ENCODE peak calls at places on chromosomes 1 and 21, in eight cellular contexts. Z is heart left ventricle, L is body of pancreas, B is ovary, V is tibial nerve, F is stomach, J is IMR-90, N is breast epithelium. R is an unnamed sample.

GRCh38 chr1:48442864-48443619 is 29.0 kb downstream of the SPATA6 start:
- DNase-seq in J (no peak), L (no peak), F (no peak), Z (no peak), B (no peak), N (no peak), V (no peak), R (no peak)

GRCh38 chr1:152654110-152654509 is 9.1 kb upstream of the LCE2D start:
- DNase-seq in Z (no peak), L (peak), B (no peak), V (no peak), J (peak), F (peak), N (no peak), R (peak)

GRCh38 chr1:8567146-8567545 is 249.2 kb downstream of the SLC45A1 start:
- DNase-seq in F (no peak), N (no peak), V (no peak), B (no peak), L (no peak), Z (no peak), J (peak), R (peak)

GRCh38 chr1:65820983-65821382 is 28.3 kb downstream of the PDE4B start:
- DNase-seq in V (no peak), N (no peak), Z (no peak), J (peak), B (no peak), F (no peak), L (no peak), R (no peak)

GRCh38 chr21:46119565-46120271 is 21.8 kb downstream of the COL6A2 start:
- DNase-seq in J (no peak), L (no peak), Z (peak), N (peak), F (no peak), V (peak), B (peak), R (no peak)

GRCh38 chr1:230005040-230005439 is 62.0 kb upstream of the GALNT2 start:
- DNase-seq in V (no peak), L (no peak), F (no peak), Z (no peak), J (no peak), B (no peak), N (no peak), R (no peak)

GRCh38 chr1:54046671-54047383 is 6.2 kb downstream of the TMEM59 start:
- DNase-seq in B (no peak), Z (no peak), J (peak), V (no peak), F (no peak), N (no peak), L (no peak), R (no peak)

GRCh38 chr1:200184196-200184595 is 156.7 kb downstream of the NR5A2 start:
- DNase-seq in Z (peak), L (peak), B (peak), J (peak), N (no peak), F (peak), V (peak), R (no peak)

GRCh38 chr21:45379901-45380330 is 25.0 kb upstream of the COL18A1 start:
- DNase-seq in J (no peak), N (no peak), F (no peak), B (peak), Z (peak), L (no peak), V (no peak), R (no peak)

GRCh38 chr1:94741956-94742355 is 78.2 kb upstream of the SLC44A3 start:
- DNase-seq in F (no peak), V (no peak), J (no peak), B (no peak), L (no peak), N (no peak), Z (no peak), R (no peak)

GRCh38 chr1:77888429-77889239 is at the start of gene NEXN:
- DNase-seq in V (peak), B (peak), J (peak), N (peak), L (peak), F (peak), Z (peak), R (peak)

GRCh38 chr1:184879876-184880275 is 94.4 kb downstream of the NIBAN1 start:
- DNase-seq in J (no peak), N (no peak), V (no peak), F (no peak), Z (no peak), L (peak), B (no peak), R (no peak)

GRCh38 chr1:152118915-152119314 is 3.7 kb upstream of the TCHH start:
- DNase-seq in Z (no peak), J (no peak), F (no peak), B (no peak), N (no peak), L (no peak), V (no peak), R (no peak)

GRCh38 chr1:117607471-117607870 is 1.6 kb downstream of the TENT5C start:
- DNase-seq in J (no peak), L (peak), B (no peak), F (peak), V (no peak), N (no peak), Z (no peak), R (peak)

GRCh38 chr1:204406621-204407020 is 5.0 kb downstream of the PPP1R15B start:
- DNase-seq in J (no peak), F (no peak), L (no peak), V (no peak), B (no peak), N (no peak), Z (no peak), R (no peak)

GRCh38 chr1:115123116-115123515 is 33.8 kb upstream of the TSPAN2 start:
- DNase-seq in L (no peak), J (peak), V (no peak), Z (no peak), F (no peak), N (no peak), B (no peak), R (no peak)

GRCh38 chr1:165941531-165941930 is 114.1 kb downstream of the UCK2 start:
- DNase-seq in J (no peak), B (no peak), Z (no peak), V (no peak), F (no peak), L (no peak), N (no peak), R (no peak)

GRCh38 chr21:31546402-31547155 is 112.9 kb upstream of the SOD1 start:
- DNase-seq in J (no peak), F (no peak), N (no peak), L (no peak), B (peak), V (no peak), Z (no peak), R (no peak)

GRCh38 chr21:34695434-34695833 is 26.6 kb downstream of the CLIC6 start:
- DNase-seq in F (no peak), J (no peak), N (no peak), V (no peak), L (peak), B (no peak), Z (no peak), R (no peak)

GRCh38 chr1:53672785-53673184 is 66.2 kb downstream of the GLIS1 start:
- DNase-seq in N (no peak), V (no peak), L (no peak), B (no peak), J (no peak), F (no peak), Z (no peak), R (no peak)

GRCh38 chr1:220296941-220297460 is 24.7 kb upstream of the RAB3GAP2 start:
- DNase-seq in F (no peak), N (no peak), Z (no peak), V (no peak), L (no peak), B (no peak), J (peak), R (no peak)

GRCh38 chr1:53637726-53638640 is 101.0 kb downstream of the GLIS1 start:
- DNase-seq in Z (peak), J (no peak), F (peak), B (peak), L (no peak), V (no peak), N (peak), R (no peak)

GRCh38 chr1:156804572-156805243 is 11.9 kb downstream of the SH2D2A start:
- DNase-seq in L (peak), J (peak), V (no peak), Z (no peak), B (no peak), N (no peak), F (no peak), R (no peak)

DNA sequence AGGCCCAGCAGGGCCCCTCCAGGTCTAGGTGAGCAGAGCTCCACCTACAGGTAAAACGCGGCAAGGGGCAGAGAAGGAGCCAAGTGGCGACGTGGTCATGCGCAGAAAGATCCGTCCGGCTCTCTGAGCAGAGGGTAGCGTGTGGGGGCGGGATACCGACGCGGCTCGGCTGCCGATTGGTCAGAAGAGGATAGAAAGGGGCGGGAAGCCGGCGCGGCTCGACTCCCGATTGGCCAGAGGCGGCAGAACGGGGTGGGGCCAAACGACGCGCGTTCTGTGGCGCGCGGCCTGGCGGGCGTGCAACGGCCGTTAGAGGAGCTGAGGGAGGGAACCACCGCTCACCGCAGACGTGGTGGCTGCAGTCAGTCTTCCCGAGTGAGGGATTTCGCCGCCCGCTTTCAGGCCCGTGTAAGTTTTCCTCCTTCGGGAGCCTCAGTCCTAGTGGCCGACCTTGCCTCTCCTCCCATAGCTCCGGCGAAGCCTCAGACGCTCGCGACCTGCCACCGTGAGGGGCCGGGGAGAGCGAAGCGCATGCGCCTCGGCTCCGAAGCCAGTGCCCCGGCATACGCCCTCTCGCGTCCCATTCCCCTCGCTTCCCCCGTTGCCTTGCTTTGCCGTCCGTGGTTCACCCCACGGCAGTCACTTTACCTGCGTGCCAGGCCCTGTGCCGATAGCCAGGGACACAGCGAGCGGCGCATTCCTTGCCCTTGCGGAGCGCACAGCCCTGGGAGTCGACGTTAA is at the start of gene CEP85:
- DNase-seq in L (peak), V (peak), Z (peak), F (peak), J (peak), B (peak), N (peak), R (peak)
- TF ChIP-seq POLR2A in L (peak), V (peak), Z (peak), F (no peak), J (peak), B (peak), N (no peak), R (peak)

GRCh38 chr1:188237573-188238353 is 1409.0 kb downstream of the PLA2G4A start:
- DNase-seq in N (no peak), V (no peak), L (no peak), B (no peak), Z (no peak), F (no peak), J (peak), R (no peak)
- TF ChIP-seq POLR2A in N (no peak), V (no peak), L (no peak), B (no peak), Z (no peak), F (no peak), J (no peak), R (no peak)

DNA sequence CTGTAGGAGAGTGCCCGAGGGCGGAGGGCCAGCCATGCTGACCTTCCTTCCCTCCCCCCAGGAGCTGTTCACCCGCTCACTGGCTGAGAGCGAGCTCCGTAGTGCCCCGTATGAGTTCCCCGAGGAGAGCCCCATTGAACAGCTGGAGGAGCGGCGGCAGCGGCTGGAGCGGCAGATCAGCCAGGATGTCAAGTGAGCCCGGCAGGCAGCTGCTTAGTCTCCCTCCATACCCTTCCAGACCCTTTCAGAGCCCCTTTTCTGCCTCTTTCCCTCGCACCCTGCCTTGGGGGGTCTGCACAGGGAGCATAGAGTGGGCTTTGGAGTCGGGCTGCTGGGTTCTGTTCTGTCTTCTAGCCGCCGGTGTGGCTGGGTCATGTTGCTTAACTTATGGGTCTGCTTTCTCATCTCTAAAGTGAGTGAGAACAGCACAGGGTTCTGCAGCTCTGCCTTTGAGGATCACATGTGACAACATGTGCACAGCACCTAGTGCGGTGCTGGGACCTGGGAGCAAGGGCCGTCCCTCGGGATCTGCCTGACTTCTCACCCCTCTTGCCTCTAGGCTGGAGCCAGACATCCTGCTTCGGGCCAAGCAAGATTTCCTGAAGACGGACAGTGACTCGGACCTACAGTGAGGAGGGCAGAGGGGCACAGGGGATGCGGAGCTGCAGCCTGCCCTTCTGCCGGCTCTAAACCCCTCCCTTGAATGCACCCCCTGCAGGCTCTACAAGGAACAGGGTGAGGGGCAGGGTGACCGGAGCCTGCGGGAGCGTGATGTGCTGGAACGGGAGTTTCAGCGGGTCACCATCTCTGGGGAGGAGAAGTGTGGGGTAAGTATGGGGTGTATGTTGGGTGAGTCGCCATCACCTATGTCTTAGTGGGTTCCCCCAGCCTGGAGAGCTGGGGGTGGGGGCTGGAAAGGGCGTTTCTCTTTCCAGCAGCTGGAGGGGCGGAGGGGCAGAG is 6.2 kb downstream of the AMPD2 start:
- DNase-seq in J (no peak), L (no peak), V (no peak), N (no peak), Z (peak), B (no peak), F (no peak), R (no peak)
- TF ChIP-seq POLR2A in J (no peak), L (no peak), V (no peak), N (no peak), Z (no peak), B (no peak), F (no peak), R (no peak)

GRCh38 chr1:32361674-32362473 is 411 bp downstream of the FAM229A start:
- DNase-seq in J (no peak), B (peak), N (no peak), L (peak), V (peak), F (peak), Z (peak), R (peak)

GRCh38 chr1:32356478-32356877 is 5.8 kb downstream of the FAM229A start:
- DNase-seq in Z (no peak), F (no peak), V (no peak), B (no peak), J (no peak), N (no peak), L (no peak), R (no peak)

GRCh38 chr1:32361308-32361673 is 994 bp downstream of the FAM229A start:
- DNase-seq in J (no peak), F (no peak), B (peak), L (no peak), Z (no peak), N (no peak), V (no peak), R (no peak)

GRCh38 chr1:32357619-32358018 is 4.7 kb downstream of the FAM229A start:
- DNase-seq in N (no peak), F (no peak), J (no peak), Z (no peak), B (no peak), V (no peak), L (no peak), R (no peak)

GRCh38 chr1:32358435-32358834 is 3.9 kb downstream of the FAM229A start:
- DNase-seq in Z (no peak), N (no peak), L (no peak), F (no peak), J (no peak), V (no peak), B (no peak), R (no peak)
- TF ChIP-seq POLR2A in Z (no peak), N (no peak), L (no peak), F (no peak), J (no peak), V (no peak), B (no peak), R (no peak)

GRCh38 chr1:236608930-236609726 is 4.8 kb upstream of the HEATR1 start:
- DNase-seq in L (peak), Z (no peak), B (peak), V (no peak), N (no peak), F (peak), J (peak), R (peak)

GRCh38 chr1:236602171-236602570 is 2.1 kb downstream of the HEATR1 start:
- DNase-seq in J (no peak), L (no peak), F (no peak), Z (no peak), B (no peak), V (no peak), N (no peak), R (no peak)

GRCh38 chr1:236605030-236605806 is 902 bp upstream of the HEATR1 start:
- DNase-seq in Z (no peak), B (no peak), V (no peak), L (no peak), N (no peak), J (no peak), F (no peak), R (no peak)

GRCh38 chr1:236603896-236604217 is 459 bp downstream of the HEATR1 start:
- DNase-seq in V (no peak), B (no peak), J (peak), L (no peak), N (no peak), Z (no peak), F (no peak), R (peak)

DNA sequence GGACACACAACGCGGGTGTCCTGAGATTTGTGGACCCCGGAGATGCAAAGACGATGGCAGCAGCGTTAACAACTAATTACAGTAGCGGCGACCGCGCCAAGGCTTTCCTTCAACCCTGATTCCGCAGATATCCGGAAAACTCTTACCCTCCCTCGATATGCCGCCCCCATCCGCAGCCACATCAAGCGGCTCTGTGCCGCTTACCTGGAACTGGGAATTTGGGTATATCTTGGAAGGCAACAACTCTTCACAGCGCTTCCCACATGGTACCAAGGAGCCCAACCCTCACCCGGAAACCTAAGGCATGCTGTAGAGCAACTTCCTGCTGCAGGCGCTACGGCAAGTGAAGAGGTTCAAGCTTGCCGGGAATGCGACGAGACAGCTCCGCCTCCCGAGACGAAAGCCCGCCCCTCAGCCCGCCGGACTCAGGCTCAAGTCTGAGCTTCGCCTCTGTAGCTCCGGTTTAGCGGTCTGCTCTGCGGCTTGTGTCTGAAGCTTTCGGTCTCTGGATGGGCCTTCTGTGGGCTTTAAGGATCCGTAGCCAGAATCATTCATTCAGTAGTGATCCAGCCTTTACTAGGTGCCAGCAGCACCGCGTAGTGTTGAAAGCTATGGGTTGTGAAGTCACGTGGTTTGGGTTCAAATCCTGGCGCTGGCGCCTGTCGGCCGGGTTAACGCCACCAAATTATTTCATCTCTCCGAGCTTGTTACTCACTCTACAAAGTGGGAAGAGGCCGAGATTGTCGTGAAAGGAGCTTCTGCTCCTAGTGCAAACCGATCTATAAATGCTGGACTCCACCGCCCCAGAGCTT is at the start of gene HEATR1:
- DNase-seq in L (peak), B (peak), Z (peak), F (peak), V (peak), J (peak), N (peak), R (peak)
- TF ChIP-seq POLR2A in L (peak), B (peak), Z (no peak), F (no peak), V (peak), J (peak), N (no peak), R (peak)

GRCh38 chr21:43827015-43827611 is 37.7 kb downstream of the RRP1 start:
- DNase-seq in N (no peak), L (no peak), B (no peak), F (no peak), J (peak), V (no peak), Z (no peak), R (no peak)
- TF ChIP-seq POLR2A in N (no peak), L (no peak), B (no peak), F (no peak), J (no peak), V (no peak), Z (no peak), R (no peak)

DNA sequence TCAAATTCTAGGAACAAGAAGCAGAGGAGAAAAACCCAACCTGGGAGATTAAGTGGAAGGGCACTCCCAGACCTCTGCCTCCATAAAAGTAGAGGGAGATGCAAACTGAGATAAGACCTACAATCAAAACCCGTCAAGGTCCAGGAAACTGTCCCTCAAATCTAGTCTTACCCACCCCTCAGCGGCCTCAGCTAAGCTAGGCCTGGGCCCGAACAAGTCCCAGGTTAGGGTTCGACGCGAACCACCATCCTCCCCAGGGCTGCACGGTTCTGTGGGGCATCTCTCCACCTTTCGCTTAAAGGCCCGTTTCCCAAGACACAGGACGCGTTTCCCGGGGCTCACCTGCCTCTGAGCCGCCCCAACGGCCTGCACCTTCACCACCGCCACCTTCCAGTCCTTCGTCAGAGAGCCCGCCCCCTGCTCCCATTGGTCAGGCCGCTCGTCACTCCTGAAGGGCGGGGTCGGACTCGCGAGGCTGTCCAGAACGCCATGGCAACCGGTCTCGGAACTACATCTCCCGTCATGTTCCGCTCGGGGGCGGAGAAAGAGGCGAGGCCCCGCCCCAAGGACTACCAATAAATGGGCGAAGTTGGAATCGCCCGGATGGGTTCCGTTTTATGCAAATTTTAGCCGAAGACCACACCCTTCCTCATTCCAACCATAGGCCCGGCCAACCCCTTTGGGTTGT is at the start of gene CRYZL1:
- DNase-seq in J (peak), L (peak), V (peak), F (peak), N (peak), B (peak), Z (peak), R (peak)
- TF ChIP-seq POLR2A in J (peak), L (peak), V (peak), F (no peak), N (peak), B (peak), Z (no peak), R (peak)

R was measured in erythroblast.